ENCODE peak calls at places on chromosomes 16 and 17, in ten cellular contexts. W is Caco-2, I is adrenal gland, P is prostate gland, Z is A549, S is lung, U is heart right ventricle, R is suprapubic skin, G is RWPE2, L is neural progenitor cell. Q is an unnamed sample.

GRCh38 chr16:31351937-31352315 is 3.0 kb upstream of the ITGAX start:
- DNase-seq in W (no peak), I (no peak), P (no peak), Z (no peak), S (peak; percentile 45), U (no peak), R (peak; percentile 70), G (peak; percentile 12), L (no peak), Q (no peak)

GRCh38 chr16:16120044-16120381 is 103.3 kb downstream of the ABCC6 start:
- DNase-seq in W (no peak), I (no peak), P (no peak), Z (no peak), S (no peak), U (no peak), R (no peak), G (no peak), L (no peak), Q (no peak)

GRCh38 chr17:36714789-36715188 is 113.4 kb downstream of the MRM1 start:
- DNase-seq in W (no peak), I (no peak), P (no peak), Z (no peak), S (no peak), U (no peak), R (no peak), G (no peak), L (no peak), Q (no peak)

GRCh38 chr16:11101695-11102522 is 154.1 kb downstream of the SOCS1 start:
- DNase-seq in W (peak; percentile 27), I (no peak), P (no peak), Z (no peak), S (no peak), U (no peak), R (no peak), G (no peak), L (no peak), Q (no peak)

GRCh38 chr17:11900103-11900502 is 97.2 kb downstream of the ZNF18 start:
- DNase-seq in W (no peak), I (no peak), P (no peak), Z (no peak), S (no peak), U (no peak), R (no peak), G (no peak), L (no peak), Q (no peak)

GRCh38 chr16:65154321-65154720 is 32.5 kb upstream of the CDH11 start:
- DNase-seq in W (no peak), I (no peak), P (no peak), Z (no peak), S (no peak), U (no peak), R (no peak), G (no peak), L (peak; percentile 86), Q (no peak)

GRCh38 chr17:33511670-33512069 is 218.6 kb upstream of the ASIC2 start:
- DNase-seq in W (no peak), I (no peak), P (no peak), Z (no peak), S (no peak), U (no peak), R (no peak), G (no peak), L (no peak), Q (no peak)

GRCh38 chr16:75235721-75236193 is 15.7 kb downstream of the BCAR1 start:
- DNase-seq in W (no peak), I (no peak), P (no peak), Z (no peak), S (no peak), U (peak; percentile 24), R (no peak), G (no peak), L (no peak), Q (no peak)

GRCh38 chr16:71594000-71594646 is 17.2 kb upstream of the TAT start:
- DNase-seq in W (no peak), I (no peak), P (no peak), Z (no peak), S (no peak), U (no peak), R (no peak), G (no peak), L (no peak), Q (no peak)

GRCh38 chr17:57281887-57282653 is 25.7 kb downstream of the MSI2 start:
- DNase-seq in W (no peak), I (no peak), P (no peak), Z (no peak), S (no peak), U (no peak), R (no peak), G (no peak), L (no peak), Q (no peak)

DNA sequence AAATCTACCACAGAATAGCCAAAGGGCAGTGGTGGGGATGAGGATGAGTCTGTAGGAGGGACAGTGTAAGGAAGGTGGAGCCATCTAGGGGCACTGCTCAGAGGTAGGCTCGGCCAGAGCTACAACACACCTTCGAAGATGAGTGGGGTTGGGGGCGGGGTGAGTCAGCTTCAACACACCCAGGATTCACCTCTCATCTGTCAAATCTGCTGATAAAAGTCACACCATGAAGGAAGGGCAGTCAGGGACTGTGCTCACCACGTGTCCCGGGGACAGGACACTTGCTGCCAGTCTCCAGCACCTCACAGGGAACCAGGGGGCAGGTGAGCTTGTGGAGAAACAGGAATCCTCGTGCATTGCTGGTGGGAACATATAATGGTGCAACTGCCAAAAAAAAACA is 133.3 kb downstream of the ANKRD11 start:
- DNase-seq in W (peak; percentile 39), I (no peak), P (no peak), Z (no peak), S (no peak), U (no peak), R (no peak), G (no peak), L (no peak), Q (no peak)
- TF ChIP-seq CTCF in W (peak; percentile 46), I (no peak), P (no peak), Z (no peak), S (no peak), U (no peak), R (no peak), G (peak; percentile 48), L (no peak), Q (peak; percentile 10)

DNA sequence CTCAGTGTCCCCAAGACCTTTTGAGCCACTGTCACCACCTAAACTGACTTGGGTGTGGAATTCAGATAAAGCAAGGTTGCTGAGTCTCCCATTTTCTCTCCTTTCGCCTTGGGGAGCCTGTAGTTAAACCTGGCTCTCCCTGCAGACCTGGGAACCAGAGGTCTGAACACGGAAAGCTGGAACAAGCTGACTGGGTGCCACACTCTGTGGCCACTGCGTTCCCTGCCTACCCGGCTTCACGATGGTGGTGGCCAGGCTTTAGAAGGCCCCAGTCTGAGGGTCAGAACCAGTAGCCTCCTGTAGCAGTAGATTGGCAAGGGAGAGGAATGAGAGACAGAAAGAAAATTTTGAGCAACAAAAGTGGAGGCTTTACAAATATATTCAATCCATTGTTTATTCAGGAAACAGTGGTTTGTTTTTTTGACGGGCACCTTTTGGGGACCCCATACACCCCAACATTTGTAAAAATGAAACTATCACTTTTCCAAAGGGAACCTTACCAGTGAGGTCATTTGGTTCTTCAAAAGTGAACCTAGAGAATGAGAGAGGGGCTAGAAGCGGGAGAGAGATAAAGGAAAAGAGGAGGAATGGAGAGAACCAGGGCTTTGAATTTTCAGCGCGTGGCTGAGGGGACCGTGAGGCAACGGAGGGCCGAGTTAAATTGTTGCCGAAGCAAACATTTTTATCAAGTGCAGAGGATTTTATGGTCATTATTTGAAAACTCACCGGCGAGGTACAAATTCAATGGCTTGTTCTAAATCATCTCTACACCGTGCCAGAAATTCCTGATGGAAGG is 1.8 kb upstream of the HOXB8 start:
- DNase-seq in W (no peak), I (no peak), P (no peak), Z (no peak), S (no peak), U (no peak), R (no peak), G (peak; percentile 17), L (no peak), Q (no peak)
- H3K4me1 ChIP-seq in W (peaks cover 4% of the 10 kb centered on the region), I (peaks cover 14% of the 10 kb centered on the region), P (peaks cover 8% of the 10 kb centered on the region), Z (peaks cover 12% of the 10 kb centered on the region), S (peaks cover 5% of the 10 kb centered on the region), U (peaks cover 9% of the 10 kb centered on the region), R (peaks cover 52% of the 10 kb centered on the region), G (peaks cover 4% of the 10 kb centered on the region), L (no peaks in the 10 kb centered on the region), Q (no peaks in the 10 kb centered on the region)

GRCh38 chr16:24755201-24755874 is 25.9 kb downstream of the TNRC6A start:
- DNase-seq in W (no peak), I (no peak), P (no peak), Z (no peak), S (no peak), U (no peak), R (no peak), G (no peak), L (peak; percentile 17), Q (peak; percentile 16)
- H3K4me3 ChIP-seq in W (no peak overlapping the region), I (no peak overlapping the region), P (no peak overlapping the region), Z (no peak overlapping the region), S (no peak overlapping the region), U (no peak overlapping the region), R (no peak overlapping the region), G (no peak overlapping the region), L (no peak overlapping the region), Q (no peak overlapping the region)

DNA sequence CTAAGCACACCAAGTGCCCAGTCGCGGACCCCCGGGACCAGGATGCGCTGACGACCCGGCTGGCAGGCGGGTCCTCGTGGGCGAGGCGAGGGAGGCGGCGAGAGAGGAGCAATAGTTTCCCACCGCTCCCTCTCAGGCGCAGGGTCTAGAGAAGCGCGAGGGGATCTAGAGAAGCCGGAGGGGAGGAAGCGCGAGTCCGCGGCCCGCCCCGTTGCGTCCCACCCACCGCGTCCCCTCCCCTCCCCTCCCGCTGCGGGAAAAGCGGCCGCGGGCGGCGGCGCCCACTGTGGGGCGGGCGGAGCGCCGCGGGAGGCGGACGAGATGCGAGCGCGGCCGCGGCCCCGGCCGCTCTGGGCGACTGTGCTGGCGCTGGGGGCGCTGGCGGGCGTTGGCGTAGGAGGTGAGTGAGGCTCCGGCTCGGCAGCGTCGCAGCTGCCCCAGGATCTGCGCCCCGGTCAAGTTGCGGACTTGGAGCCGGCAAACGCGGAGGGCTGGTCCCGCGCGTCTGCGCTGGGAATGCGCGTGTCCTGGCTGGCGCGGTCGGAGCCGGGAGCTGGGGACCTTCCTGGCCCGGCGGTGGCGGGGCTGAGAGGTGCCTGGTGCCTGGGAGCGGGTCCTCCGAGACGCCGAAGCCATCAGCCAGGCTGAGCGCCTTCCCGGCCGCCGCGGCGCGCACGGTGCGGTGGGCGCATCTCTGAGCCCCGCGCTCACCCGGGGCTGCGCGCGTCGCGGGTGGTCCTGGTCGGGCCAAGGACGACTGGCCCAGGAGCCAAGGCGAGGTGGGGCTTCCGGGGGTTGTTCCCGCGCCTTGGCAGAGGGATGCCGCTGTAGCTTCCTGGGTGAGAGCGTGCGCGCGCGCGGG is at the start of gene ITGB3:
- DNase-seq in W (peak; percentile 88), I (peak; percentile 72), P (peak; percentile 47), Z (peak; percentile 83), S (peak; percentile 72), U (peak; percentile 82), R (peak; percentile 85), G (peak; percentile 79), L (peak; percentile 89), Q (peak; percentile 88)
- TF ChIP-seq CTCF in W (peak; percentile 65), I (peak; percentile 43), P (peak; percentile 36), Z (peak; percentile 63), S (peak; percentile 11), U (peak; percentile 43), R (peak; percentile 60), G (peak; percentile 75), L (peak; percentile 53), Q (peak; percentile 44)

DNA sequence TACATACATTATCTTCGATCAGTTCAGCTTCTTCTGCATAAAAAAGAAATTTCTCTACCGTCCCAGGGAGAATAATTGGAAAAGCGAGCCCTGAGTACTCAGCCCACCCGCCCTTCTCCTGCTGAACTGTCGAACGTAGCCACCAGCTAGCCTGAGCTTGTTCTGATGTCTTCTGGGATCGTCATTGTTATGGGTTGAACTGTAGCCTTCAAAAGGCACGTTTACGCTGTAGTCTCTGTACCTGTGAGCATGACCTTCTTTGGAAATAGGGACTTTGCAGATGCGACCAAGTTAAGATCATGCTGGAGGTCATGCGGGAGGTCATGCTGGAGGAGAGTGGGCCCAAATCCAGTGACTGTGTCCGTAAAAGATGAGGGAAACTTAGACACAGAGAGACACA is 86.2 kb downstream of the CMIP start:
- DNase-seq in W (no peak), I (no peak), P (no peak), Z (no peak), S (no peak), U (no peak), R (no peak), G (no peak), L (no peak), Q (no peak)
- H3K4me1 ChIP-seq in W (peaks cover 33% of the 10 kb centered on the region), I (peaks cover 36% of the 10 kb centered on the region), P (no peaks in the 10 kb centered on the region), Z (peaks cover 100% of the 10 kb centered on the region), S (peaks cover 11% of the 10 kb centered on the region), U (peaks cover 20% of the 10 kb centered on the region), R (peaks cover 57% of the 10 kb centered on the region), G (peaks cover 70% of the 10 kb centered on the region), L (no peaks in the 10 kb centered on the region), Q (no peaks in the 10 kb centered on the region)

Q was measured in BE2C.